ENCODE peak calls at places on chromosomes 1 and 21, in six cellular contexts. G, S, P, B, H and V are unnamed samples.

GRCh38 chr1:36966242-36966641 is 68.1 kb downstream of the GRIK3 start:
- DNase-seq in G (no peak), B (peak; percentile 1), H (peak; percentile 48), P (no peak), S (peak; percentile 21), V (no peak)

GRCh38 chr1:227038401-227038800 is 98.3 kb downstream of the COQ8A start:
- DNase-seq in S (no peak), H (no peak), G (no peak), P (no peak), B (peak; percentile 4), V (no peak)

GRCh38 chr1:242146640-242147039 is 147.7 kb upstream of the MAP1LC3C start:
- DNase-seq in S (peak; percentile 4), B (peak; percentile 6), G (no peak), H (no peak), P (no peak), V (no peak)

GRCh38 chr1:24895511-24895910 is 34.6 kb downstream of the RUNX3 start:
- DNase-seq in P (no peak), H (no peak), B (no peak), G (no peak), S (no peak), V (no peak)

GRCh38 chr1:44217809-44218410 is 4.6 kb downstream of the DMAP1 start:
- DNase-seq in B (peak; percentile 83), G (peak; percentile 62), P (peak; percentile 79), H (peak; percentile 83), S (peak; percentile 65), V (peak; percentile 36)

GRCh38 chr1:8398086-8398485 is 80.2 kb downstream of the SLC45A1 start:
- DNase-seq in P (no peak), S (no peak), G (no peak), B (no peak), H (no peak), V (no peak)

GRCh38 chr1:244048566-244049141 is 2.4 kb upstream of the ZBTB18 start:
- DNase-seq in S (peak; percentile 14), H (no peak), B (no peak), G (no peak), P (no peak), V (no peak)

GRCh38 chr1:26411624-26412074 is 1.0 kb downstream of the LIN28A start:
- DNase-seq in S (no peak), P (no peak), H (no peak), B (no peak), G (no peak), V (no peak)

GRCh38 chr1:184253921-184254320 is 132.9 kb upstream of the C1orf21 start:
- DNase-seq in B (peak; percentile 45), H (no peak), P (no peak), G (no peak), S (no peak), V (no peak)

GRCh38 chr1:2546515-2547209 is 9.5 kb upstream of the TNFRSF14 start:
- DNase-seq in H (no peak), P (peak; percentile 89), G (peak; percentile 58), B (no peak), S (peak; percentile 90), V (peak; percentile 85)

GRCh38 chr1:39574646-39575045 is 1.9 kb downstream of the PABPC4 start:
- DNase-seq in B (peak; percentile 67), H (no peak), P (no peak), S (peak; percentile 43), G (no peak), V (peak; percentile 25)

GRCh38 chr1:13494025-13494424 is 19.8 kb downstream of the LRRC38 start:
- DNase-seq in P (no peak), H (no peak), S (no peak), G (no peak), B (no peak), V (no peak)

GRCh38 chr1:26811708-26812107 is 14.8 kb upstream of the ZDHHC18 start:
- DNase-seq in G (no peak), S (no peak), H (no peak), B (no peak), P (no peak), V (no peak)

GRCh38 chr21:29232601-29233541 is 65.9 kb upstream of the BACH1 start:
- DNase-seq in B (no peak), S (peak; percentile 36), P (no peak), G (no peak), H (no peak), V (peak; percentile 83)

GRCh38 chr1:45002650-45003645 is 8.2 kb downstream of the HECTD3 start:
- DNase-seq in H (no peak), S (no peak), P (no peak), G (no peak), B (no peak), V (no peak)

GRCh38 chr1:84961316-84961715 is 35.6 kb downstream of the MCOLN2 start:
- DNase-seq in H (no peak), S (no peak), B (no peak), P (no peak), G (no peak), V (no peak)

GRCh38 chr1:94285026-94285654 is 47.8 kb upstream of the ARHGAP29 start:
- DNase-seq in H (no peak), B (no peak), G (no peak), S (peak; percentile 42), P (no peak), V (no peak)

GRCh38 chr1:71509051-71509595 is 428.3 kb upstream of the ZRANB2 start:
- DNase-seq in P (no peak), H (no peak), G (no peak), S (no peak), B (no peak), V (no peak)

GRCh38 chr21:37647781-37648180 is 268.5 kb downstream of the KCNJ6 start:
- DNase-seq in H (no peak), B (no peak), S (peak; percentile 47), G (no peak), P (no peak), V (peak; percentile 74)